ENCODE peak calls at places on chromosomes 4 and X, in four cellular contexts. F, Q, S and Z are unnamed samples. For H3K36me3, the result is how much of the 10 kb centered on the place peaks cover.

GRCh38 chr4:117385531-117385930 is 300.2 kb upstream of the TRAM1L1 start:
- DNase-seq in F (no peak), Q (no peak), S (no peak), Z (no peak)

GRCh38 chr4:85774000-85774399 is 299.1 kb downstream of the ARHGAP24 start:
- DNase-seq in F (no peak), Q (no peak), S (no peak), Z (no peak)

GRCh38 chr4:80540785-80541469 is 205.4 kb downstream of the CFAP299 start:
- DNase-seq in F (no peak), Q (no peak), S (no peak), Z (no peak)

GRCh38 chrX:73963682-73964081 is 340.3 kb upstream of the ZCCHC13 start:
- DNase-seq in F (no peak), Q (no peak), S (no peak), Z (no peak)

GRCh38 chr4:107825072-107825789 is 499 bp downstream of the SGMS2 start:
- DNase-seq in F (no peak), Q (peak), S (no peak), Z (peak)

GRCh38 chr4:38046735-38047487 is 86.7 kb downstream of the PTTG2 start:
- DNase-seq in F (no peak), Q (peak), S (no peak), Z (peak)

GRCh38 chr4:25727711-25728493 is 72.3 kb downstream of the SLC34A2 start:
- DNase-seq in F (no peak), Q (no peak), S (no peak), Z (no peak)

GRCh38 chr4:53841711-53842110 is 222.7 kb downstream of the CHIC2 start:
- DNase-seq in F (no peak), Q (no peak), S (no peak), Z (no peak)

GRCh38 chrX:150983526-150984163 is 510 bp downstream of the HMGB3 start:
- DNase-seq in F (no peak), Q (no peak), S (peak), Z (no peak)

GRCh38 chr4:126894963-126895362 is 737.8 kb upstream of the INTU start:
- DNase-seq in F (no peak), Q (no peak), S (no peak), Z (no peak)

GRCh38 chr4:48315728-48316630 is 25.4 kb upstream of the SLAIN2 start:
- DNase-seq in F (no peak), Q (peak), S (peak), Z (peak)

GRCh38 chrX:13495232-13495631 is 74.2 kb upstream of the EGFL6 start:
- DNase-seq in F (no peak), Q (no peak), S (no peak), Z (no peak)

GRCh38 chr4:879730-880079 is 52.4 kb downstream of the GAK start:
- DNase-seq in F (no peak), Q (no peak), S (no peak), Z (no peak)

GRCh38 chr4:79611026-79611425 is 203.0 kb upstream of the GK2 start:
- DNase-seq in F (no peak), Q (no peak), S (no peak), Z (no peak)

GRCh38 chr4:74320559-74321118 is 12.4 kb downstream of the EPGN start:
- DNase-seq in F (peak), Q (peak), S (peak), Z (peak)

GRCh38 chr4:4443821-4444220 is 56.9 kb downstream of the NSG1 start:
- DNase-seq in F (peak), Q (no peak), S (no peak), Z (no peak)

GRCh38 chr4:152534541-152535231 is 1.2 kb downstream of the FBXW7 start:
- DNase-seq in F (no peak), Q (no peak), S (peak), Z (peak)

GRCh38 chr4:136864580-136865185 is 667.6 kb downstream of the PCDH18 start:
- DNase-seq in F (peak), Q (peak), S (peak), Z (peak)

GRCh38 chr4:70994387-70995099 is 1.1 kb downstream of the DCK start:
- DNase-seq in F (no peak), Q (no peak), S (peak), Z (no peak)

GRCh38 chrX:134186362-134187121 is 50.4 kb upstream of the CCDC160 start:
- DNase-seq in F (no peak), Q (no peak), S (peak), Z (peak)

GRCh38 chrX:31609130-31609529 is 537.3 kb upstream of the FTHL17 start:
- DNase-seq in F (peak), Q (no peak), S (no peak), Z (no peak)

GRCh38 chr4:107956011-107956410 is 24.7 kb downstream of the CYP2U1 start:
- DNase-seq in F (no peak), Q (no peak), S (no peak), Z (no peak)

GRCh38 chr4:185835814-185836213 is 23.8 kb upstream of the SORBS2 start:
- DNase-seq in F (no peak), Q (no peak), S (no peak), Z (no peak)

GRCh38 chrX:8091526-8091925 is 79.5 kb downstream of the VCX2 start:
- DNase-seq in F (no peak), Q (no peak), S (no peak), Z (no peak)

GRCh38 chrX:152915541-152916241 is 17.8 kb downstream of the ZNF185 start:
- DNase-seq in F (no peak), Q (no peak), S (peak), Z (peak)

GRCh38 chr4:95547708-95548471 is 883 bp downstream of the UNC5C start:
- DNase-seq in F (no peak), Q (peak), S (no peak), Z (peak)

GRCh38 chr4:73508651-73509050 is 27.1 kb downstream of the AFM start:
- DNase-seq in F (no peak), Q (no peak), S (no peak), Z (no peak)

GRCh38 chrX:43805579-43805978 is 76.7 kb downstream of the MAOB start:
- DNase-seq in F (no peak), Q (no peak), S (no peak), Z (no peak)

GRCh38 chr4:181674315-181674714 is 568.9 kb upstream of the TENM3 start:
- DNase-seq in F (no peak), Q (no peak), S (no peak), Z (no peak)

GRCh38 chrX:123878177-123878576 is 18.3 kb downstream of the XIAP start:
- DNase-seq in F (no peak), Q (no peak), S (peak), Z (no peak)

GRCh38 chr4:2923141-2923551 is 40.1 kb downstream of the NOP14 start:
- DNase-seq in F (no peak), Q (no peak), S (no peak), Z (no peak)

GRCh38 chr4:23425570-23425969 is 464.3 kb downstream of the PPARGC1A start:
- DNase-seq in F (no peak), Q (no peak), S (no peak), Z (no peak)

GRCh38 chr4:53015681-53016080 is 153.6 kb downstream of the RASL11B start:
- DNase-seq in F (no peak), Q (peak), S (no peak), Z (peak)

GRCh38 chr4:147924604-147925412 is 192.9 kb downstream of the ARHGAP10 start:
- DNase-seq in F (no peak), Q (peak), S (no peak), Z (peak)

GRCh38 chrX:40064055-40064597 is 33.6 kb downstream of the BCOR start:
- DNase-seq in F (no peak), Q (no peak), S (no peak), Z (no peak)

GRCh38 chrX:40066700-40067099 is 31.1 kb downstream of the BCOR start:
- DNase-seq in F (no peak), Q (no peak), S (no peak), Z (no peak)

GRCh38 chrX:40063555-40063954 is 34.2 kb downstream of the BCOR start:
- DNase-seq in F (no peak), Q (no peak), S (no peak), Z (no peak)

GRCh38 chrX:40068048-40068447 is 29.7 kb downstream of the BCOR start:
- DNase-seq in F (no peak), Q (no peak), S (no peak), Z (no peak)

DNA sequence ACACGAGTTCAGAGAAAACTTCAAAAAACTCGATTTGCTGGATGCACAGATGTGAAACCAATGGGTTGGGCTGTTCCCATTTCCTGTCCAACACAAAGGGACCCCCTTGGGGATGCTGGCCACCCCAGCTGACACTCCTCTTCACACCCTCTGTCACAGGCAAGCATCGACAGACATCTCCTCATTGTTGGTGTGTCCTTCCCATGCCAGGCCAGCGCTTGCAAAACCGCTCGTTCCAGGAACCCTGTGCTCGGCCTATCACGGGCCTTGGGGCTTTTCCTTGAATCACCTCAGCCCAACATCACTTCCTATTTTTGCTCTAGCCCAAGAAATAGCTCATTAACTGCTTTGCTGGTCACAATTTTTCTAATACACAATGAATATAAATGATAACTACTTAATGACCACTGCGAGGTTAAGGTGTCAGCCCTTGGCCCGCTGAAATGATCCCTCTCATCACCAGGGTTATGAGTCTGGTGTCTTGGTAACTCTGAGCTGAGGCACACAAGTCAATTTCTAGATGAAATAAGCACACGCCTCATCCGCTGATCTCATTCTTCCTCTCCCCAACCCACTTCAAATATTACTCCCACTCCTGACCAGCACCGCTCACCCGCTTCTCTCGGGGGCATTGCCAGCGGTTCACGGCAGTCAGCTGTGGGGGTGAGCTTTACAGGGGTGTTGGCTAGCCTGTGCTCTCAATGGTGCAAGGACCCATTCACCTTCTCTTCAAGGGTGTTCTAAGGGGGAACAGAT is 32.3 kb downstream of the BCOR start:
- DNase-seq in F (no peak), Q (no peak), S (no peak), Z (no peak)
- H3K36me3 ChIP-seq in F (under half), Q (half or more), S (under half), Z (under half)

GRCh38 chr4:78070731-78071282 is 13.7 kb downstream of the FRAS1 start:
- DNase-seq in F (no peak), Q (no peak), S (no peak), Z (no peak)
- H3K4me3 ChIP-seq in F (no peak), Q (no peak), S (no peak), Z (no peak)

GRCh38 chr4:11669156-11669555 is 240.5 kb upstream of the HS3ST1 start:
- DNase-seq in F (peak), Q (no peak), S (no peak), Z (no peak)
- H3K4me2 ChIP-seq in F (no peak), Q (no peak), S (no peak), Z (no peak)

GRCh38 chr4:169810325-169811323 is 52.9 kb upstream of the HPF1 start:
- DNase-seq in F (no peak), Q (peak), S (peak), Z (peak)

GRCh38 chr4:169821402-169821801 is 63.7 kb upstream of the HPF1 start:
- DNase-seq in F (no peak), Q (no peak), S (no peak), Z (no peak)

GRCh38 chr4:169811476-169811875 is 53.7 kb upstream of the HPF1 start:
- DNase-seq in F (no peak), Q (no peak), S (no peak), Z (no peak)

GRCh38 chr4:169818063-169818679 is 60.4 kb upstream of the HPF1 start:
- DNase-seq in F (no peak), Q (no peak), S (no peak), Z (no peak)

GRCh38 chr4:169815606-169816005 is 57.9 kb upstream of the HPF1 start:
- DNase-seq in F (no peak), Q (no peak), S (no peak), Z (no peak)
- H3K36me3 ChIP-seq in F (under half), Q (under half), S (under half), Z (under half)

GRCh38 chrX:39493168-39493567 is 604.6 kb downstream of the BCOR start:
- DNase-seq in F (no peak), Q (no peak), S (no peak), Z (no peak)

GRCh38 chrX:39492495-39493162 is 605.1 kb downstream of the BCOR start:
- DNase-seq in F (no peak), Q (no peak), S (no peak), Z (no peak)

GRCh38 chrX:39499996-39500395 is 597.8 kb downstream of the BCOR start:
- DNase-seq in F (no peak), Q (no peak), S (no peak), Z (no peak)

GRCh38 chrX:39501822-39502221 is 595.9 kb downstream of the BCOR start:
- DNase-seq in F (no peak), Q (no peak), S (no peak), Z (no peak)

DNA sequence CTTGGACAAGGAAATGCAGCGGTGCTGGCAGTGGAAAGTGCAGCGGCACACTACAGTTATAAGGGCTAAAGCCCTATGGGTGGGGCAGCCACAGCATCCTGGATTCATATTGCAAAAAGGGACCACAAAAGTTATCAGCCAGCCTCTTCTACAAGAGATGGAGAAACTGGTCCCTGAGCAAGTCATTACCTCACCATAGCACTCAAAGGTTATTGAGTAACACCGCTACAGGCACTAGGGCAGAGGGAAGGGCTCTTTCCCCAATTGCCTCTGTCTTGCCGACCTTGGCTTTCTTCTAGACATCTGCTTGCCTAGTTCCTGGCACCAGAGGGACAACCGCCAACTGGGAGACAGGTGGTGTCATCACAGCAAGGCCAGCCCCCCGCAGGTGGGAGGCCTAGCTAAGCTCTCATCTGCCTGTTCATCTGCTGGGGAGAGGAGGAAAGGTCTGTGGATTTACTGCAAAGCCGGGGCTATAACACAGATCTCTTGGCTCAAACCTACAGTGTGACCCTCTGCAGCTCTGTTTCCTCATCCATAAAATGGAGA is 600.0 kb downstream of the BCOR start:
- DNase-seq in F (no peak), Q (no peak), S (no peak), Z (no peak)
- H3K4me3 ChIP-seq in F (no peak), Q (no peak), S (no peak), Z (no peak)

GRCh38 chr4:6319530-6320150 is 50.0 kb downstream of the WFS1 start:
- DNase-seq in F (no peak), Q (no peak), S (no peak), Z (no peak)
- H3K4me2 ChIP-seq in F (no peak), Q (no peak), S (no peak), Z (no peak)

DNA sequence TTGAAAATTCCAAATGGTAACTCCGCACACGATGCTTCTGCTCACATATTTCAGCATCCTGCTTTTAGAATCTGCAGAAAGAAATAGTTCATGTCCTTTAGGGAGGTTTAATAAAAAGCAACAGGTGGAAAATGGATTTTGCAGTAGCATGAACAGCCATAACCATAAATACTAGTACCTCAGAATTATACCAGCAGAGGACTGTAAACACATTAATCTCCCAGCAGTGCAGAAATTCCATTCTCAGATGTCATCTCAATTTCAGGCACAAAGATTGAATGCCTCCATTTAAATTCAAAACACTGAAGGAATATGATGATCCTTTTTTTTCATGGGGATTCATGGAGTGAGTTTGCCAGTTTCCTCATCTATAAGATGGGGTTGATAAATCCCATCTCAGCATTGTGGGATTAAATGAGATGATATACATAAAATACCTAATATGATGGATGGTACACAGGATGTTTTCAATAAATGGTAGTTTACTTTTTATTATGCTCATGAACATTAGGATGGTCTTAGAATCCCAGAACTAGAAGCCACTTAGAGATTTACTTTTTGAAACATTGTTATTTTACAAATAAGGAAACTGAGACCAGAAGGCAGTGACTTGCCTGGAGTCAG is 578 bp upstream of the LIMCH1 start:
- DNase-seq in F (no peak), Q (no peak), S (no peak), Z (no peak)
- H3K36me3 ChIP-seq in F (under half), Q (under half), S (under half), Z (under half)

DNA sequence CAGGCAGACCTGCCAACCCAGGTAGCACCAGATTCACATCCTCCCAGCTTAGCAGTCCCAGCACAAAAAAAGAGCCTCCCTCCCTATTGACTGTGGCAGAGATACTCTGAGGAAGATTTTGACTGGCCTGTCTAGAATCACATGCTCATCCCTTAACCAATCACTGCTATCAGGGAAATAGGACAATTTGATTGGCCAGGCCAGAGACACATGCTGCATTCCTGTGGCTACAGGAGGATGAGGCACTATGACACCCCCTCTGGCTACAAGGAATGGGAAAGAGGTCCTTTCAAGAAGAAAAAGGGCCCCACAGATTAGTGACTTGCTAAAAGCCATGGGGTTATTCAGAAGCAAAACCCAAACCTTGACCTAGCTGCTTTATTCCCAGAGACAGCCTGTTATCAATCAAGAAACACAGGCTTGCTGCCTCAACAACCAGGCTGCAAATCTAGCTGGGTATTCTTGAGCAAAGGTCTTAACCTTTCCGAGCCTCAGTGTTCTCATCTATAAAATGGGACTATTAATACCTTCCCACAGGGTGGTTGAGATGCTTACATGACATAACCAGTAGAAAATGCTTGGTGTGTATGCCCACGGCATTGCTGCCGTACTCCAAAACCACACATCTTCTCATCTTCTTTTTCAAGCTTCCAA is 147.6 kb downstream of the BCOR start:
- DNase-seq in F (no peak), Q (no peak), S (no peak), Z (no peak)
- H3K4me3 ChIP-seq in F (no peak), Q (no peak), S (no peak), Z (no peak)

DNA sequence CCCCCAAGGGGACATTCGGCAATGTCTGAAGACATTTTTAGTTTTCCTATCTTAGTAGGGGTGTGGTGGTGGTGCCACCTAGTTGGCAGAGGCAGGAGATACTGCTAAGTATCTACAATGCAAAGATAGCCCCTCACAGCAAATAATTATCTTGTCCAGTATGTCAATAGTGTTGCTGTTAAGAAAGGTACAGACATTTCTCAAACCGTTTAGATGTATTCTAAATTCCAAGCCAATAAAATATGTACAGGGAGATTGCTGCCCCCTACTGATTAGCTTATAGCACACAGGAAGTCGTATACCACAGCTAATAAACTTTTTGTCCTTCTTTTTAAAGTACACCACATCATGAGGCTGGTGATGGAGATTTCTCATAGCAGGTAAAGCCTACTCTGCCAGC is 260.5 kb downstream of the TMA16 start:
- DNase-seq in F (no peak), Q (no peak), S (peak), Z (peak)
- H3K4me2 ChIP-seq in F (no peak), Q (no peak), S (no peak), Z (no peak)

DNA sequence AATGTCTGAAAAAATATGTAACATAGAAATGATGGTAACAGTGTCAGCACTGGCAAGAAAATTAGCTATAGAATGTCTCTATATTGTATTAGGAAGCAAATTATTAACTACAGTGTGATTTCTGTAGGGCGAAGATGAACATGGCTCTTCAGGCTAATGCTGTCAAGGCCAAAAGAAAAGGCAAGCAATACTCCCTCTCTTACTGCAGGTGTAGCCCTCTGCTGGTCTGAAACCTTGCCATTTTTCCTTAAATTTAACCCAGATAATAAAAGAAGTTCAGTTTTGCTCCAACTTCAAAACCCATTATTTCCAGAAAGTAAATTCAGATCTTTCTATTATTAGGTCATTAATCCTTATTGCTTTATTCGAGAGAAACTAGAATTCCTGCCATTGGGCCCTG is 215.9 kb downstream of the LRBA start:
- DNase-seq in F (no peak), Q (no peak), S (no peak), Z (no peak)
- H3K36me3 ChIP-seq in F (under half), Q (under half), S (under half), Z (under half)